ENCODE peak calls at places on chromosomes 5 and 9, in eight cellular contexts. G is aorta; Q is A673; F is CD8-positive, alpha-beta memory T cell; E is heart left ventricle; N is SJSA1; P is esophagus squamous epithelium; V is PC-3. M is an unnamed sample.

GRCh38 chr9:137149367-137149766 is 10.4 kb downstream of the GRIN1 start:
- DNase-seq in G (no peak), Q (no peak), F (no peak), E (no peak), N (no peak), P (no peak), V (no peak), M (no peak)

GRCh38 chr5:117943120-117943519 is 1045.2 kb downstream of the DTWD2 start:
- DNase-seq in G (no peak), Q (no peak), F (no peak), E (no peak), N (no peak), P (no peak), V (no peak), M (no peak)

GRCh38 chr9:12972608-12973589 is 198.1 kb downstream of the LURAP1L start:
- DNase-seq in G (no peak), Q (peak; percentile 34), F (no peak), E (peak; percentile 28), N (no peak), P (no peak), V (no peak), M (no peak)

GRCh38 chr5:43422143-43422542 is 10.0 kb upstream of the CCL28 start:
- DNase-seq in G (no peak), Q (no peak), F (no peak), E (no peak), N (no peak), P (no peak), V (peak; percentile 77), M (no peak)

GRCh38 chr5:39132128-39132447 is 57.9 kb upstream of the RICTOR start:
- DNase-seq in G (no peak), Q (no peak), F (no peak), E (no peak), N (no peak), P (no peak), V (no peak), M (no peak)

GRCh38 chr5:8839361-8840055 is 706.4 kb downstream of the SEMA5A start:
- DNase-seq in G (no peak), Q (no peak), F (no peak), E (no peak), N (no peak), P (no peak), V (no peak), M (no peak)

GRCh38 chr9:101569736-101570501 is 24.9 kb downstream of the PPP3R2 start:
- DNase-seq in G (no peak), Q (no peak), F (peak; percentile 86), E (no peak), N (no peak), P (no peak), V (no peak), M (no peak)

GRCh38 chr5:43973318-43973717 is 370.3 kb downstream of the NNT start:
- DNase-seq in G (no peak), Q (no peak), F (no peak), E (no peak), N (no peak), P (no peak), V (peak; percentile 11), M (no peak)

GRCh38 chr5:93572773-93573626 is 8.0 kb downstream of the NR2F1-AS1 start:
- DNase-seq in G (no peak), Q (no peak), F (no peak), E (no peak), N (no peak), P (no peak), V (no peak), M (no peak)

GRCh38 chr5:15252331-15252730 is 247.6 kb upstream of the FBXL7 start:
- DNase-seq in G (no peak), Q (no peak), F (no peak), E (no peak), N (no peak), P (no peak), V (no peak), M (no peak)

GRCh38 chr9:125495137-125496119 is 211.6 kb downstream of the MAPKAP1 start:
- DNase-seq in G (no peak), Q (no peak), F (no peak), E (no peak), N (no peak), P (no peak), V (peak; percentile 79), M (no peak)

GRCh38 chr5:173094012-173094661 is 38.0 kb downstream of the CREBRF start:
- DNase-seq in G (no peak), Q (peak; percentile 23), F (no peak), E (no peak), N (no peak), P (no peak), V (peak; percentile 61), M (no peak)

GRCh38 chr5:151686673-151687378 is at the start of gene SPARC:
- DNase-seq in G (peak; percentile 88), Q (peak; percentile 87), F (no peak), E (peak; percentile 82), N (peak; percentile 98), P (peak; percentile 29), V (no peak), M (no peak)

DNA sequence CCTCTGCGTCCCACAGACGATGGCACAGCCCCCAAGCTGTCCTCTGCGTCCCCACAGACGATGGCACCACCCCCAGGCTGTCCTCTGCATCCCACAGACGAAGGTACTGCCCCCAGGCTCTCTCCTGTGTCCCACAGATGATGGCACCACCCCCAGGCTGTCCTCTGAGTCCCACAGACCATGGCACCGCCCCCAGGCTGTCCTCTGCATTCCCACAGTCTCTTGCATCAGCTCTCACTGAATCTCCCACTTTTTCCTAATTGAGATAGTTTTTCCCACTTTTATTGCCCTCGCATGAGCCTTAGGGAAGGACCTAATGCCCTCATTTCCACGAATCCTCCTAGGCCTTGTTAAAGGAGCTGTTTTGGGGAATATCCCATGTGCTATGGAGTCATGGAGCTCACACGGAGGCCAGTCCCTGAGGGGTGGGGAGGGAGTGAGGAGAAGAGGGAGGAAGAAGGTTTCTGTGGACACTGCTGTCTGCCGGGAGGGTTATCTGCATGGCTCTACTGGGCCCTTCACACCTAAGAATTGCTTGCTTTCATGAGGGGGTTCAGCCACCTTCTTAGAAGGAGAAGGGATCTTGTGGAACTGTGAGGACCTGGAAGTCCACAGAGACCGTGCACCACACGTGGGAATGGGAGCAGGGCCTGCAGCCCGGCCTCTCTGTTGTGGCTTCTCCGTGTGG is 58.2 kb upstream of the PTCH1 start:
- DNase-seq in G (no peak), Q (no peak), F (no peak), E (no peak), N (no peak), P (no peak), V (no peak), M (no peak)
- H3K4me3 ChIP-seq in G (no peak overlapping the region), Q (no peak overlapping the region), F (no peak overlapping the region), E (no peak overlapping the region), N (no peak overlapping the region), P (no peak overlapping the region), V (no peak overlapping the region), M (no peak overlapping the region)

GRCh38 chr9:112110094-112110772 is 64.9 kb downstream of the SUSD1 start:
- DNase-seq in G (no peak), Q (no peak), F (no peak), E (no peak), N (no peak), P (no peak), V (peak; percentile 47), M (no peak)

GRCh38 chr9:112104901-112105300 is 70.2 kb downstream of the SUSD1 start:
- DNase-seq in G (no peak), Q (no peak), F (no peak), E (no peak), N (no peak), P (no peak), V (no peak), M (no peak)

GRCh38 chr9:112103405-112103804 is 71.7 kb downstream of the SUSD1 start:
- DNase-seq in G (no peak), Q (no peak), F (no peak), E (no peak), N (no peak), P (no peak), V (no peak), M (no peak)

GRCh38 chr9:112104401-112104800 is 70.7 kb downstream of the SUSD1 start:
- DNase-seq in G (no peak), Q (no peak), F (no peak), E (no peak), N (no peak), P (no peak), V (no peak), M (no peak)
- H3K27ac ChIP-seq in G (no peak overlapping the region), Q (no peak overlapping the region), F (no peak overlapping the region), E (no peak overlapping the region), N (no peak overlapping the region), P (no peak overlapping the region), V (no peak overlapping the region), M (no peak overlapping the region)

DNA sequence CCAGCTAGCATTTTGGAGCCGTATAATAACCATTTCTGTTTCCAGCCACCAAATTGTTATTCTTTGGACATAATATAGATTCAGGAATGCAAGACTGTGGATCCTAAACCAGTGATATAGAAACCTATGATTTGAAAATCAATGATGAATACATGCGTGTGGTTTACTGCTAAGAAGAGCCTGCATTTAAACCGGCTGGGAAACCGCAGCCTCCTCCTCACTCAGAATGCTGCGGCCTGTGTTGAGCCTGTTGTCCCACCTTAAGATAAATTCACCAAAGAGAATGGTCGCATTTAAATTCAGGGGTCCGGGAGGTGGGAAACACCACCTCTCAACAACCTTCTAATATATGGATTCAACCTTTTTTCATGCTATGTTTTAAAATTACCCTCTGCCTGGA is 148.0 kb downstream of the MEF2C start:
- DNase-seq in G (no peak), Q (no peak), F (no peak), E (no peak), N (no peak), P (no peak), V (no peak), M (no peak)
- H3K4me3 ChIP-seq in G (peak overlapping the region; percentile 1), Q (no peak overlapping the region), F (no peak overlapping the region), E (no peak overlapping the region), N (no peak overlapping the region), P (no peak overlapping the region), V (no peak overlapping the region), M (no peak overlapping the region)

GRCh38 chr5:32710859-32711692 is at the start of gene NPR3:
- DNase-seq in G (peak; percentile 55), Q (peak; percentile 49), F (no peak), E (peak; percentile 52), N (no peak), P (no peak), V (peak; percentile 20), M (no peak)

GRCh38 chr5:32709789-32710334 is 1.3 kb upstream of the NPR3 start:
- DNase-seq in G (peak; percentile 85), Q (peak; percentile 85), F (no peak), E (peak; percentile 76), N (peak; percentile 73), P (no peak), V (peak; percentile 79), M (no peak)

GRCh38 chr5:32711693-32712462 is 757 bp downstream of the NPR3 start:
- DNase-seq in G (peak; percentile 64), Q (no peak), F (no peak), E (peak; percentile 64), N (no peak), P (no peak), V (peak; percentile 41), M (no peak)

GRCh38 chr5:32708949-32709348 is 2.2 kb upstream of the NPR3 start:
- DNase-seq in G (no peak), Q (no peak), F (no peak), E (no peak), N (no peak), P (no peak), V (no peak), M (no peak)

DNA sequence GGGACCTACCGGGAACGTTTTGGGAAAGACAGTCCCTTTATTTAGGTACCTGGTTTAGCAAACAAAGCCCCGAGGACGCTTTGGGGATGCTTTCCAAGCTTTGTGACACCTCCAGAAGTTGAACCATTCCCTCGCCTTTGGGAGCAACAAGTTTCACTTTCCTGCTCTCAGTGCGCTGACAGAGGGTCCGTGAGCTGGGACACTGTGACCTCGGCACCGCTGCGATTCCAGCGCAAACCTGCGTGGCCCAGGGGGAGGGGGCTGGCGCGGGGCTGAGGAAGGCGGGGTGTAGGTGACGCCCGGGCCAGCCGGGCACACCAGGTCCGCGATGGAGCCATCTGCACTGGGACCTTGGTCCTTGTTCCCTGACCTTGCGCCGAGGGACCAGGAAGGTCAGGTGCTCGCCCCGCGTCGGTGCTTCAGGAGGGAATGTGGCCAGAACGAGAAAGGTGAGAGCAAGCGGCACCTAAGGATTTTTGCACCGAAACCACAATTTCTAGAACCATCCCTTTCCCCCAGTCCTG is 724 bp upstream of the NPR3 start:
- DNase-seq in G (peak; percentile 64), Q (no peak), F (no peak), E (peak; percentile 67), N (no peak), P (no peak), V (peak; percentile 21), M (no peak)
- H3K27ac ChIP-seq in G (peak overlapping the region; percentile 76), Q (no peak overlapping the region), F (no peak overlapping the region), E (peak overlapping the region; percentile 84), N (peak overlapping the region; percentile 38), P (peak overlapping the region; percentile 89), V (peak overlapping the region; percentile 47), M (no peak overlapping the region)

M was measured in iPS DF 6.9.